ENCODE peak calls at places on chromosomes 4 and X, in four cellular contexts. G is endothelial cell, O is GM12878, Q is thoracic aorta. Y is an unnamed sample.

GRCh38 chr4:77104405-77105292 is 28.9 kb upstream of the CCNI start:
- DNase-seq in O (no peak), Q (peak; percentile 48), G (no peak), Y (no peak)

GRCh38 chr4:26874110-26874509 is 13.5 kb downstream of the STIM2 start:
- DNase-seq in O (no peak), Q (no peak), G (no peak), Y (no peak)

GRCh38 chr4:87575408-87575807 is 32.9 kb upstream of the DSPP start:
- DNase-seq in O (no peak), Q (no peak), G (no peak), Y (no peak)

GRCh38 chr4:82050806-82051205 is 323.0 kb downstream of the HNRNPD start:
- DNase-seq in G (no peak), Q (no peak), O (no peak), Y (no peak)

GRCh38 chr4:24416293-24416692 is 168.1 kb downstream of the DHX15 start:
- DNase-seq in G (no peak), O (no peak), Q (no peak), Y (no peak)

GRCh38 chr4:143188325-143189088 is 3.8 kb downstream of the USP38 start:
- DNase-seq in G (no peak), Q (no peak), O (no peak), Y (no peak)

GRCh38 chr4:54225671-54226398 is 3.3 kb upstream of the PDGFRA start:
- DNase-seq in G (peak; percentile 35), O (no peak), Q (no peak), Y (no peak)

GRCh38 chr4:84804126-84804525 is 162.4 kb downstream of the WDFY3 start:
- DNase-seq in Q (no peak), G (no peak), O (no peak), Y (no peak)

GRCh38 chr4:53645108-53645507 is 53.8 kb upstream of the LNX1 start:
- DNase-seq in Q (no peak), O (no peak), G (no peak), Y (no peak)

GRCh38 chrX:108001218-108001814 is 19.1 kb upstream of the TEX13B start:
- DNase-seq in G (no peak), Q (no peak), O (no peak), Y (no peak)

GRCh38 chr4:76896731-76897521 is 1.0 kb downstream of the SOWAHB start:
- DNase-seq in G (peak; percentile 58), Q (no peak), O (no peak), Y (peak; percentile 28)

GRCh38 chr4:3767569-3768288 is 1.5 kb downstream of the ADRA2C start:
- DNase-seq in O (no peak), Q (no peak), G (peak; percentile 53), Y (no peak)

GRCh38 chrX:73758253-73758652 is 195.3 kb downstream of the CHIC1 start:
- DNase-seq in Q (no peak), O (peak; percentile 15), G (no peak), Y (no peak)

GRCh38 chrX:9538544-9539045 is 73.7 kb downstream of the TBL1X start:
- DNase-seq in G (no peak), Q (no peak), O (no peak), Y (peak; percentile 55)

GRCh38 chr4:154465085-154465484 is 26.5 kb downstream of the DCHS2 start:
- DNase-seq in G (no peak), O (no peak), Q (no peak), Y (no peak)

GRCh38 chr4:85787133-85787532 is 312.2 kb downstream of the ARHGAP24 start:
- DNase-seq in O (no peak), Q (no peak), G (no peak), Y (no peak)

GRCh38 chrX:150507251-150507856 is 61.1 kb upstream of the MTM1 start:
- DNase-seq in O (no peak), G (peak; percentile 54), Q (no peak), Y (no peak)

GRCh38 chrX:17537652-17538301 is 162.8 kb downstream of the NHS start:
- DNase-seq in Q (no peak), O (no peak), G (peak; percentile 9), Y (no peak)

GRCh38 chrX:46754450-46755075 is 4.4 kb downstream of the SLC9A7 start:
- DNase-seq in G (no peak), Q (no peak), O (peak; percentile 75), Y (no peak)

GRCh38 chrX:115021121-115021520 is 3.7 kb upstream of the IL13RA2 start:
- DNase-seq in O (no peak), G (no peak), Q (no peak), Y (no peak)

DNA sequence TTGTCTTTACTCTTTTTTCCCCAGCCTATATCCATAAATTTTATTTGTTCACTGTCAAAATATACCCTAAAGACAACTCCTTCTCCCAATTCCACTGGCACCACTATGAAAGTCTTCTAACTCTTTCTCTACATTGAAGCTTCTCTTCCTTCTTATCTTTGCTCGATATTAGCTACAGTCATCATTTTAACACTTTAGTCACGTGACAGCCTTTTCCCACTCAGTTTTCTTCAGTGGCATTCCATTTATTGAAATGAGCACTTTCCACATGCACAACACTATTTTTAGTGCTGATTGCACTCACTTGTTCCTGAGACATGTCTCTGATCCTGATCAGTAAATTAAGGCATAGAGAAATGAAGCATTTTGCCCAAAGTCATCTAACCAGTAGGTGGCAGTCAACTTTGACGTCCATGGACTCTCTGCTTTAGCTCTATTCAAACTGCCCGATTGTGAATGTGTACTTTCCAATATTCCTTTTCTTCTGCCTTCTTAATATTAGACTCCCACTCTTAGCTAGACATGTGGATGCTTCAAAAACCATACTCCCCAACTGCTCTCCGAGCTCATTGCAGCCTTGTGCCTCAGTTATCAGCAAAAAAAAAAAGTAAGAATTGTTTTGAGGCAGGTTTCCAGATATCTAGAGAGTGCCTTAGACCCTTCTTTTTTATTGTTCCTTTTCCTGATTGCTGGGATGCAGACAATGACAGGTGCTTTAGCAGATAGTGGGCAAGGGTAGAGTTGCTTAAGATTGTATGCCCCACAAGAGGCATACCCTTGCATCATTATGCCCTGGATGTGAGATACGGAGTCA is 394.4 kb upstream of the ADGRL3 start:
- DNase-seq in O (no peak), G (peak; percentile 36), Q (no peak), Y (peak; percentile 19)
- TF ChIP-seq CTCF in O (peak; percentile 55), G (peak; percentile 61), Q (no peak), Y (peak; percentile 70)

GRCh38 chr4:182443070-182443469 is 199.9 kb downstream of the TENM3 start:
- DNase-seq in O (no peak), Q (no peak), G (no peak), Y (no peak)
- TF ChIP-seq CTCF in O (peak; percentile 6), Q (no peak), G (no peak), Y (peak; percentile 37)

DNA sequence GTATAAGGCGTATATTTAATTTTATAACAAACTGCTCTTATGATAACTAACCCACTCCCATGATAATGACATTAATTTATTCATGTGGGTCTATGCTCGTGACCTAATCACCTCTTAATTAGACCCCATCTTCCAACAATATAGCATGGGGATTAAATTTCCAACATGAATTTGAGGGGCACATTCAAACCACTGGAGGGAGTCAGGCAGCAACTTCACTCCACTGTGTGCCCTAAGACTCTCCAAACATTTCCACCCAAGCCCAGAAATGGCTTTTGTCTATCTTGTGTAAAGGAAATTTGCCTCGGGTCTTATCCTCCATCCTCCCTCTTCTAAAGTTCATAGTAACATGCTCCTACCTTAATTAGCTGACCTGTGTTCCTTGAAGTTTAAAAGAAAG is 616.1 kb upstream of the CPEB2 start:
- DNase-seq in G (no peak), Q (no peak), O (no peak), Y (no peak)
- TF ChIP-seq CTCF in G (no peak), Q (no peak), O (no peak), Y (no peak)

DNA sequence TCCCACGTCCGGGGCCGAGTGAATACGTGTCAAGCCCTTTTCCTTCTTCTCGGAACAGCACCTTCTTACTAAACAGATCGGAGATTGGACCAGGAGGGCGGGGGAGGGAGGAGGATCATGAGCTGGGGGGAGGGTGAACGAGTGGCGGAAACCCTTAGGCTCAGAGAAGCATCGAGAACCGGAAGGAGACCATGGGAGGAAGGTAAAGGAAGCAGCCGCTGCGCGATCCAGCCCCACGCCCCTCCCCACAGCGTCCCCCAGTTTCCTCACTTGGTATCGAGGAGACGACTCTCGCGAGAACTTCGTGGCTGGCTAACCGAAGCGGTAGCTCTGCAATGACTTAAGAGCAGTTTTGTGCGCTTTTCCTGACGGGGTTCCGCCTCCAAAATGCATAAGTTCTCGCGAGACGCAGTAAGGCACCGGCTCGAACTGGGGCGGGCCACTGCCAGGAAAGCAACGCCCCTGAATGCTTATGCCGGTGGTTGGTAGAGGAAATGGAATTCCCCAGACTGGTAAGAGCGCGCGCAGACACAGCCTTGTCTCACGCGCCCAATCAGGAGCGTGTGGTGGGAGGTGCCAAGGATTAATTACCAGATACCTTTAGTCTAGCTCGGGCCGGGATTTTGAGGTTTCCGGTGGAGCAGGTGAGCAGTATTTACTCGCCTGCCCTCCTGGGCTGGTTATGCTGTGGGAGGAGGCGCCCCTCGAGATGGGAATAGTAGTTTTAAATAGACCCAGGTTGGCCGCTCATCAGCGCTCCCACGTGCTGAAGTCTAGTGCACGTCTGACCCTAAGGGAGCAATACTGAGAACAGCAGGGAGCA is 534 bp upstream of the UBE2D3 start:
- DNase-seq in Q (peak; percentile 98), G (peak; percentile 94), O (peak; percentile 100), Y (peak; percentile 100)
- TF ChIP-seq CTCF in Q (no peak), G (no peak), O (peak; percentile 12), Y (peak; percentile 2)

DNA sequence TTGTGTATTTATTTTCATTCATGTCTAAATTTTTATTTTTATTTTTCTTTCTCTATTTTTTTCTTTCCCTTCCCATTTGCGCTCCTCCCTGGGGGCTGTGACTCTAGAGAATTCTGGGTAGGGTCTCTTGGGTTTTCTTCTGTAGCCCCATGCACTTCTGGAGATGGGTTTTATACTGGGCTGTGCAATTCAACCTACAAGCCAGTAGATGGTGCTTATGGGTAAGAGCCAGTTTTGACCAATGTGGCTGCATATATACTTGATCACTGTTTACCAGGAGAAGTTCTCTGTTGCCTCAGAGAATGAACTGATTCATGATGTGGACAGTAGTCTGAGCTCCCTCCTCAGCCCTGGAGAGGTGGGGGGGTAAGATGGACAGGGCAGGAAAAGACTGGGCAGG is 614.6 kb downstream of the PCDH19 start:
- DNase-seq in O (no peak), Q (no peak), G (no peak), Y (no peak)
- TF ChIP-seq CTCF in O (no peak), Q (no peak), G (no peak), Y (peak; percentile 35)

GRCh38 chr4:92047209-92047877 is 256.4 kb upstream of the GRID2 start:
- DNase-seq in O (no peak), Q (no peak), G (no peak), Y (no peak)
- TF ChIP-seq CTCF in O (no peak), Q (no peak), G (no peak), Y (no peak)

GRCh38 chrX:1308476-1308875 is 28.1 kb upstream of the IL3RA start:
- DNase-seq in Q (no peak), G (no peak), O (no peak), Y (no peak)
- TF ChIP-seq CTCF in Q (no peak), G (no peak), O (no peak), Y (no peak)

GRCh38 chrX:106615041-106615440 is 3.3 kb downstream of the RADX start:
- DNase-seq in G (no peak), O (no peak), Q (no peak), Y (no peak)
- TF ChIP-seq CTCF in G (no peak), O (no peak), Q (no peak), Y (no peak)